ENCODE peak calls at places on chromosomes 7 and 10, in seven cellular contexts. One of them, this sample, is unnamed.

GRCh38 chr10:94294168-94294567 is 68.6 kb downstream of the NOC3L start:
- DNase-seq in AG08395: no peak
- DNase-seq in germinal center: no peak
- DNase-seq in left cardiac atrium: no peak
- DNase-seq in central memory CD4-positive, alpha-beta T cell: no peak
- DNase-seq in stimulated activated CD4-positive, alpha-beta T cell treated with anti-CD3 and anti-CD28 coated beads, Interleukin-1b, Interleukin-23, amount 100 ng/mL, for 1 hour: no peak
- DNase-seq in DMS79: no peak
- DNase-seq in this sample: no peak

GRCh38 chr7:41832936-41833335 is 130.0 kb upstream of the INHBA start:
- DNase-seq in AG08395: no peak
- DNase-seq in germinal center: no peak
- DNase-seq in left cardiac atrium: no peak
- DNase-seq in central memory CD4-positive, alpha-beta T cell: no peak
- DNase-seq in stimulated activated CD4-positive, alpha-beta T cell treated with anti-CD3 and anti-CD28 coated beads, Interleukin-1b, Interleukin-23, amount 100 ng/mL, for 1 hour: no peak
- DNase-seq in DMS79: no peak
- DNase-seq in this sample: no peak

GRCh38 chr10:95835149-95835860 is 72.5 kb upstream of the CC2D2B start:
- DNase-seq in AG08395: no peak
- DNase-seq in germinal center: no peak
- DNase-seq in left cardiac atrium: no peak
- DNase-seq in central memory CD4-positive, alpha-beta T cell: no peak
- DNase-seq in stimulated activated CD4-positive, alpha-beta T cell treated with anti-CD3 and anti-CD28 coated beads, Interleukin-1b, Interleukin-23, amount 100 ng/mL, for 1 hour: no peak
- DNase-seq in DMS79: no peak
- DNase-seq in this sample: no peak

GRCh38 chr10:13977861-13978843 is 352.6 kb downstream of the FRMD4A start:
- DNase-seq in AG08395: peak
- DNase-seq in germinal center: no peak
- DNase-seq in left cardiac atrium: no peak
- DNase-seq in central memory CD4-positive, alpha-beta T cell: no peak
- DNase-seq in stimulated activated CD4-positive, alpha-beta T cell treated with anti-CD3 and anti-CD28 coated beads, Interleukin-1b, Interleukin-23, amount 100 ng/mL, for 1 hour: no peak
- DNase-seq in DMS79: no peak
- DNase-seq in this sample: no peak

GRCh38 chr10:119253433-119254174 is 46.2 kb downstream of the GRK5 start:
- DNase-seq in AG08395: peak
- DNase-seq in germinal center: no peak
- DNase-seq in left cardiac atrium: peak
- DNase-seq in central memory CD4-positive, alpha-beta T cell: no peak
- DNase-seq in stimulated activated CD4-positive, alpha-beta T cell treated with anti-CD3 and anti-CD28 coated beads, Interleukin-1b, Interleukin-23, amount 100 ng/mL, for 1 hour: no peak
- DNase-seq in DMS79: no peak
- DNase-seq in this sample: no peak

GRCh38 chr7:118259115-118259514 is 34.6 kb downstream of the ANKRD7 start:
- DNase-seq in AG08395: no peak
- DNase-seq in germinal center: no peak
- DNase-seq in left cardiac atrium: no peak
- DNase-seq in central memory CD4-positive, alpha-beta T cell: no peak
- DNase-seq in stimulated activated CD4-positive, alpha-beta T cell treated with anti-CD3 and anti-CD28 coated beads, Interleukin-1b, Interleukin-23, amount 100 ng/mL, for 1 hour: no peak
- DNase-seq in DMS79: no peak
- DNase-seq in this sample: no peak

GRCh38 chr7:144158861-144159260 is 24.4 kb upstream of the CTAGE4 start:
- DNase-seq in AG08395: no peak
- DNase-seq in germinal center: no peak
- DNase-seq in left cardiac atrium: no peak
- DNase-seq in central memory CD4-positive, alpha-beta T cell: no peak
- DNase-seq in stimulated activated CD4-positive, alpha-beta T cell treated with anti-CD3 and anti-CD28 coated beads, Interleukin-1b, Interleukin-23, amount 100 ng/mL, for 1 hour: no peak
- DNase-seq in DMS79: no peak
- DNase-seq in this sample: no peak

GRCh38 chr10:133405272-133405671 is 11.3 kb downstream of the MTG1 start:
- DNase-seq in AG08395: peak
- DNase-seq in germinal center: no peak
- DNase-seq in left cardiac atrium: no peak
- DNase-seq in central memory CD4-positive, alpha-beta T cell: no peak
- DNase-seq in stimulated activated CD4-positive, alpha-beta T cell treated with anti-CD3 and anti-CD28 coated beads, Interleukin-1b, Interleukin-23, amount 100 ng/mL, for 1 hour: no peak
- DNase-seq in DMS79: no peak
- DNase-seq in this sample: no peak

GRCh38 chr10:104045151-104046089 is 40.3 kb downstream of the COL17A1 start:
- DNase-seq in AG08395: peak
- DNase-seq in germinal center: no peak
- DNase-seq in left cardiac atrium: peak
- DNase-seq in central memory CD4-positive, alpha-beta T cell: no peak
- DNase-seq in stimulated activated CD4-positive, alpha-beta T cell treated with anti-CD3 and anti-CD28 coated beads, Interleukin-1b, Interleukin-23, amount 100 ng/mL, for 1 hour: no peak
- DNase-seq in DMS79: no peak
- DNase-seq in this sample: peak

GRCh38 chr7:151844080-151844827 is 32.7 kb downstream of the PRKAG2 start:
- DNase-seq in AG08395: peak
- DNase-seq in germinal center: no peak
- DNase-seq in left cardiac atrium: peak
- DNase-seq in central memory CD4-positive, alpha-beta T cell: no peak
- DNase-seq in stimulated activated CD4-positive, alpha-beta T cell treated with anti-CD3 and anti-CD28 coated beads, Interleukin-1b, Interleukin-23, amount 100 ng/mL, for 1 hour: no peak
- DNase-seq in DMS79: no peak
- DNase-seq in this sample: no peak